ENCODE peak calls at places on chromosomes 11 and 22, in six cellular contexts. O, U, Y, S, B and K are unnamed samples. For H3K4me1, the result is how much of the 10 kb centered on the place peaks cover.

GRCh38 chr11:124920870-124921609 is 2.0 kb downstream of the HEPN1 start:
- DNase-seq in B (peak), Y (peak), O (peak), S (peak), U (peak), K (no peak)

GRCh38 chr11:131203041-131203440 is 167.4 kb upstream of the NTM start:
- DNase-seq in O (no peak), B (no peak), S (no peak), Y (no peak), U (no peak), K (no peak)

GRCh38 chr11:34243620-34244493 is 114.0 kb downstream of the ABTB2 start:
- DNase-seq in Y (peak), B (peak), S (no peak), U (no peak), O (no peak), K (no peak)

GRCh38 chr22:39820266-39820665 is 73.3 kb downstream of the ENTHD1 start:
- DNase-seq in Y (peak), S (no peak), B (no peak), O (no peak), U (no peak), K (no peak)

GRCh38 chr11:74311352-74311926 is at the start of gene P4HA3:
- DNase-seq in Y (peak), U (peak), B (peak), S (peak), O (no peak), K (no peak)

GRCh38 chr11:74272276-74272675 is 39.2 kb downstream of the P4HA3 start:
- DNase-seq in U (no peak), B (no peak), Y (no peak), S (no peak), O (no peak), K (no peak)

GRCh38 chr11:44604171-44604581 is 38.7 kb downstream of the CD82 start:
- DNase-seq in U (no peak), B (peak), Y (no peak), O (no peak), S (peak), K (peak)

GRCh38 chr11:788953-789940 is 643 bp downstream of the CEND1 start:
- DNase-seq in U (peak), O (no peak), S (no peak), Y (no peak), B (no peak), K (no peak)

GRCh38 chr11:114253771-114254170 is 42.4 kb upstream of the NNMT start:
- DNase-seq in S (no peak), O (no peak), U (no peak), B (no peak), Y (no peak), K (no peak)
- TF ChIP-seq CTCF in S (no peak), O (no peak), U (no peak), B (no peak), Y (no peak), K (no peak)

GRCh38 chr11:67371549-67372231 is 1.7 kb downstream of the CLCF1 start:
- DNase-seq in Y (no peak), S (peak), B (no peak), U (no peak), O (no peak), K (no peak)

GRCh38 chr11:67370351-67371076 is 2.9 kb downstream of the CLCF1 start:
- DNase-seq in O (no peak), U (no peak), B (no peak), S (no peak), Y (no peak), K (no peak)

GRCh38 chr11:67372232-67372992 is 986 bp downstream of the CLCF1 start:
- DNase-seq in S (no peak), Y (no peak), U (no peak), B (no peak), O (no peak), K (no peak)

GRCh38 chr11:67369801-67370284 is 3.6 kb downstream of the CLCF1 start:
- DNase-seq in Y (no peak), U (no peak), S (no peak), O (no peak), B (no peak), K (no peak)

GRCh38 chr11:67371199-67371548 is 2.2 kb downstream of the CLCF1 start:
- DNase-seq in Y (no peak), B (no peak), S (no peak), U (no peak), O (no peak), K (no peak)
- H3K4me1 ChIP-seq in Y (under half), B (under half), S (half or more), U (under half), O (half or more), K (under half)

DNA sequence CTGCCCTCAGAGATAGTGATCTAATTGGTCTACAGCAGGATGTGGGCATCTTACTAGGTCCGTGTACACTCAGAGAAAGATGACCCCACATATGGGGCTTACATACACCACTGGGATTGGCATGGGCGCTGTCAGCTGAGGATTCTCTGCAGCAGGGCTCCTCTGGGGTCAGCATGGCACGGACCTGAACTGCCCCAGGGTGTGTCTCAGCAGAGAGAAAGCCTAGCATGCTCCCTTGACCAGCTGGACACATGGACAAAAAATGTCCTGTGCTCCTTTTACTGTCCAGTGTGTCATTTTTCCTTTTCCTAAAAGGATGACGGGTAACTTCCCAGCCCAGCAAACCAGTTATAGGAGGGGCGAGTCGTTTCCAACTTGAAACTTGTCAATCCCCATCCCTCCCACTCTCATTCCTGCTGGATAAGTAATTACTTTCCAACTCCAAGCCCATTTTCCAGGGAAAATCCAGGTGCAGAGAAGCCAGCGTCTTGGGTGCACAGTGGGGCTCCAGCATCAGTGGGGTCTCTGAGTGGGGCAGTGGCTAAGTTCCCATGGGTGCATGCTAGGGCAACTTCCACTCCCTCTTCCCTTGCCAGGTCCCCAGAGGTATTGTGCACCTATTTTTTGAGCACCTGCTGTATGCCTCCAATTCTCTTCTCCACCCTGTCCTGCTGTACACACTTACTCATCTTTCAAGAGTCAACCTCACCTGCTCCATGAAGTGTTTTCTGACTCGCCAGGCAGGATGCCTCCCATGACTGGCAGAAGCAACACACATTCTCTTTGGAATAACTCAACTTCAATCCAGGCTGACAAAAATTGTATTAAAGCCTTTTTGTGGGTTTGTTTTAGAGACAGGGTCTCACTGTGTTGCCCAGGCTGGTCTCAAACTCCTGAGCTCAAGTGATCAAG is 5.0 kb downstream of the VSTM5 start:
- DNase-seq in O (no peak), S (no peak), U (no peak), B (no peak), Y (peak), K (no peak)
- H3K4me3 ChIP-seq in O (no peak), S (no peak), U (no peak), B (no peak), Y (no peak), K (no peak)

GRCh38 chr11:86211619-86212018 is 32.9 kb upstream of the EED start:
- DNase-seq in Y (peak), O (no peak), U (no peak), S (no peak), B (no peak), K (no peak)

GRCh38 chr11:86210898-86211297 is 33.7 kb upstream of the EED start:
- DNase-seq in O (no peak), Y (no peak), U (no peak), B (no peak), S (no peak), K (no peak)

GRCh38 chr11:86212212-86212611 is 32.3 kb upstream of the EED start:
- DNase-seq in Y (no peak), B (no peak), S (no peak), U (no peak), O (no peak), K (no peak)

GRCh38 chr11:86218125-86219081 is 26.1 kb upstream of the EED start:
- DNase-seq in B (peak), S (peak), O (peak), U (peak), Y (peak), K (peak)

DNA sequence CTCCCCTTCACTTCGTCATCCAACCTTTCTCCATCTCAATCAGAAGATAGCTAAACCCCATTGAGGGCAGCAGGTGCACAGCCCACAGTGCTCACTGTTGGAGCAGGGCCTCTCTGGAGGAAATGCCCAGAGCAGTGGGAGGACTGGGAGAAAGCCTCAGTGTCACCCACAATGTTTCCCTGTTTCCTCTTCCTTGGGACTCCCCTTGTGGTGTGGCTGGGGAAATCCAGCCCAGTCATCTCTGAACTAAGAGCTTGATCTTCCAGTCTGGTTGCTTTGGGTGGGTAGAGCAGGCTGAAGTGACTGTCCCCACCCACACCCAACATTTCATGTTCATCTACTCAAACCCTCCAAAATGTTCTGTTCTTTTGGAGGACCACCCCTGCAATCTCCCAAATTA is 29.8 kb upstream of the EED start:
- DNase-seq in Y (peak), U (no peak), S (no peak), O (no peak), B (no peak), K (no peak)
- TF ChIP-seq CTCF in Y (peak), U (no peak), S (no peak), O (no peak), B (no peak), K (no peak)

GRCh38 chr11:77454867-77455655 is 18.8 kb downstream of the PAK1 start:
- DNase-seq in B (no peak), Y (no peak), O (no peak), S (no peak), U (no peak), K (no peak)
- H3K4me1 ChIP-seq in B (under half), Y (under half), O (under half), S (under half), U (under half), K (under half)

GRCh38 chr11:66126064-66126463 is 56.0 kb downstream of the PACS1 start:
- DNase-seq in O (no peak), S (no peak), B (no peak), Y (peak), U (no peak), K (no peak)

GRCh38 chr11:66123902-66124301 is 53.8 kb downstream of the PACS1 start:
- DNase-seq in B (no peak), U (no peak), S (no peak), Y (no peak), O (no peak), K (no peak)

GRCh38 chr11:66130978-66131377 is 60.9 kb downstream of the PACS1 start:
- DNase-seq in B (no peak), U (no peak), O (no peak), Y (no peak), S (no peak), K (no peak)

GRCh38 chr11:66124564-66124963 is 54.5 kb downstream of the PACS1 start:
- DNase-seq in B (no peak), O (no peak), S (no peak), U (no peak), Y (peak), K (no peak)

DNA sequence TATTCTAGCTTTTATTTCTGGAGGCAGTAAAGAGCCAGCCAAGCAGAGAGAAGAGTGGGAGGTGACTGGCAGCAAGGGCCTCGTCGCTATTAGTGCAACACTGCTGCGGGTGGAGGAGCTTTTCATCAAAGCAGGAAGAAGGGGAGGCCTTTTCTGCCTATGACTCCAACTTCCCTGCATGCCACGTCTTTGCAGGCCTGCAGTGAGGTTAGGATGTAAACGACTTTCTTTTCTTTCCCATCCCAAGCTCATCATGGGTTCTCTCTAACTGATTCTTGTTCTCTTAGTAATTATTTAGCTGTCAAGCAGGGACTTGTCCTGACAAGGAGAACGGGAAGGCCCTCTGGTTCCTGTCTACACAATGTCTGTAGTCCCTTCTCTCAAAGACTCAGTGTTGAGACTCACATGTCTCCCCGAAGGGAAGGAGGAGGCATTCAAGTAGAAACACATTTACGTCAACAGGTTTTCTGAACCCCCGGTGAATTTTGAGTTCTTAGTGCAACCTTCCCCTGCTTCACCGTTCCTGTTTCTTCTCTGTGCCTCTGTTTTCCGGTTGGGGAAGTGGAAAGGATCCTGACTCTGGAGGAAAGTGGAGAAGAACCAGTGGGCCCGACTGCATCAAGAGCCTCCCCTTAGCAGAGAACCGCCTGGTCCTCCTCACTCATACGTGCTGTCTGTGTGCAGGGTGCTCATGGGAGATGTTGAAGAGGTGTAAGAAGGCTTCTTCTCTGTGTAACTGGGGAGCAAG is 56.9 kb downstream of the PACS1 start:
- DNase-seq in B (peak), U (peak), O (peak), S (peak), Y (peak), K (peak)
- H3K4me3 ChIP-seq in B (no peak), U (peak), O (peak), S (no peak), Y (peak), K (no peak)

GRCh38 chr22:19360300-19360792 is 68.8 kb upstream of the CLTCL1 start:
- DNase-seq in Y (no peak), B (no peak), U (no peak), S (no peak), O (no peak), K (no peak)
- TF ChIP-seq CTCF in Y (no peak), B (no peak), U (no peak), S (no peak), O (no peak), K (no peak)

GRCh38 chr22:22820076-22820475 is 67.5 kb upstream of the IGLL5 start:
- DNase-seq in U (no peak), Y (no peak), B (no peak), S (no peak), O (no peak), K (no peak)

GRCh38 chr22:22820626-22821025 is 67.0 kb upstream of the IGLL5 start:
- DNase-seq in U (no peak), B (no peak), S (no peak), Y (no peak), O (no peak), K (no peak)

GRCh38 chr22:22823126-22823804 is 64.4 kb upstream of the IGLL5 start:
- DNase-seq in B (no peak), S (no peak), Y (no peak), O (no peak), U (no peak), K (no peak)

GRCh38 chr22:22821340-22821739 is 66.3 kb upstream of the IGLL5 start:
- DNase-seq in B (no peak), Y (no peak), U (no peak), S (no peak), O (no peak), K (no peak)

GRCh38 chr22:22822106-22822505 is 65.5 kb upstream of the IGLL5 start:
- DNase-seq in Y (no peak), B (no peak), S (no peak), U (no peak), O (no peak), K (no peak)
- H3K4me1 ChIP-seq in Y (under half), B (under half), S (under half), U (under half), O (half or more), K (under half)

GRCh38 chr22:46382524-46382923 is 47.0 kb downstream of the TRMU start:
- DNase-seq in U (no peak), O (no peak), Y (no peak), B (no peak), S (no peak), K (no peak)
- H3K4me3 ChIP-seq in U (no peak), O (no peak), Y (no peak), B (no peak), S (no peak), K (no peak)